ENCODE peak calls at places on chromosomes 13 and 19, in eight cellular contexts. One of them, this sample, is unnamed.

GRCh38 chr13:85009447-85009846 is 789.8 kb downstream of the SLITRK6 start:
- DNase-seq in neural crest cell: no peak
- DNase-seq in midbrain: no peak
- DNase-seq in C1 segment of cervical spinal cord: no peak
- DNase-seq in activated naive CD8-positive, alpha-beta T cell treated with anti-CD3 and anti-CD28 coated beads, Interleukin-2, amount 10 ng/mL, durations not matched to agents 7 days and 5 days: no peak
- DNase-seq in cardiac fibroblast: no peak
- DNase-seq in effector CD4-positive, alpha-beta T cell: no peak
- DNase-seq in IMR-90: no peak
- DNase-seq in this sample: no peak

GRCh38 chr19:33947565-33947964 is 150.9 kb downstream of the KCTD15 start:
- DNase-seq in C1 segment of cervical spinal cord: no peak
- DNase-seq in IMR-90: no peak
- DNase-seq in activated naive CD8-positive, alpha-beta T cell treated with anti-CD3 and anti-CD28 coated beads, Interleukin-2, amount 10 ng/mL, durations not matched to agents 7 days and 5 days: no peak
- DNase-seq in effector CD4-positive, alpha-beta T cell: no peak
- DNase-seq in neural crest cell: no peak
- DNase-seq in cardiac fibroblast: no peak
- DNase-seq in midbrain: no peak
- DNase-seq in this sample: no peak

GRCh38 chr13:59946924-59947323 is 216.8 kb downstream of the DIAPH3 start:
- DNase-seq in neural crest cell: no peak
- DNase-seq in activated naive CD8-positive, alpha-beta T cell treated with anti-CD3 and anti-CD28 coated beads, Interleukin-2, amount 10 ng/mL, durations not matched to agents 7 days and 5 days: no peak
- DNase-seq in IMR-90: peak
- DNase-seq in cardiac fibroblast: peak
- DNase-seq in C1 segment of cervical spinal cord: no peak
- DNase-seq in midbrain: no peak
- DNase-seq in effector CD4-positive, alpha-beta T cell: no peak
- DNase-seq in this sample: peak

GRCh38 chr19:38736036-38736412 is 8.2 kb downstream of the CAPN12 start:
- DNase-seq in neural crest cell: no peak
- DNase-seq in midbrain: no peak
- DNase-seq in cardiac fibroblast: no peak
- DNase-seq in activated naive CD8-positive, alpha-beta T cell treated with anti-CD3 and anti-CD28 coated beads, Interleukin-2, amount 10 ng/mL, durations not matched to agents 7 days and 5 days: peak
- DNase-seq in C1 segment of cervical spinal cord: no peak
- DNase-seq in IMR-90: no peak
- DNase-seq in effector CD4-positive, alpha-beta T cell: peak
- DNase-seq in this sample: peak

GRCh38 chr13:31476266-31476665 is 263.1 kb upstream of the RXFP2 start:
- DNase-seq in midbrain: no peak
- DNase-seq in IMR-90: peak
- DNase-seq in C1 segment of cervical spinal cord: no peak
- DNase-seq in activated naive CD8-positive, alpha-beta T cell treated with anti-CD3 and anti-CD28 coated beads, Interleukin-2, amount 10 ng/mL, durations not matched to agents 7 days and 5 days: no peak
- DNase-seq in effector CD4-positive, alpha-beta T cell: no peak
- DNase-seq in cardiac fibroblast: peak
- DNase-seq in neural crest cell: no peak
- DNase-seq in this sample: no peak

GRCh38 chr19:38394488-38394887 is 6.0 kb downstream of the SPRED3 start:
- DNase-seq in midbrain: no peak
- DNase-seq in neural crest cell: peak
- DNase-seq in effector CD4-positive, alpha-beta T cell: peak
- DNase-seq in activated naive CD8-positive, alpha-beta T cell treated with anti-CD3 and anti-CD28 coated beads, Interleukin-2, amount 10 ng/mL, durations not matched to agents 7 days and 5 days: peak
- DNase-seq in cardiac fibroblast: no peak
- DNase-seq in IMR-90: no peak
- DNase-seq in C1 segment of cervical spinal cord: no peak
- DNase-seq in this sample: no peak

GRCh38 chr13:113818700-113819295 is 45.1 kb downstream of the GAS6 start:
- DNase-seq in midbrain: no peak
- DNase-seq in IMR-90: no peak
- DNase-seq in neural crest cell: no peak
- DNase-seq in C1 segment of cervical spinal cord: no peak
- DNase-seq in activated naive CD8-positive, alpha-beta T cell treated with anti-CD3 and anti-CD28 coated beads, Interleukin-2, amount 10 ng/mL, durations not matched to agents 7 days and 5 days: no peak
- DNase-seq in effector CD4-positive, alpha-beta T cell: no peak
- DNase-seq in cardiac fibroblast: no peak
- DNase-seq in this sample: no peak

GRCh38 chr19:15992014-15992413 is 43.2 kb downstream of the OR10H4 start:
- DNase-seq in neural crest cell: no peak
- DNase-seq in activated naive CD8-positive, alpha-beta T cell treated with anti-CD3 and anti-CD28 coated beads, Interleukin-2, amount 10 ng/mL, durations not matched to agents 7 days and 5 days: no peak
- DNase-seq in midbrain: no peak
- DNase-seq in IMR-90: no peak
- DNase-seq in effector CD4-positive, alpha-beta T cell: no peak
- DNase-seq in cardiac fibroblast: no peak
- DNase-seq in C1 segment of cervical spinal cord: no peak
- DNase-seq in this sample: no peak

GRCh38 chr13:34156841-34157365 is 339.0 kb downstream of the RFC3 start:
- DNase-seq in effector CD4-positive, alpha-beta T cell: no peak
- DNase-seq in activated naive CD8-positive, alpha-beta T cell treated with anti-CD3 and anti-CD28 coated beads, Interleukin-2, amount 10 ng/mL, durations not matched to agents 7 days and 5 days: peak
- DNase-seq in neural crest cell: no peak
- DNase-seq in IMR-90: peak
- DNase-seq in cardiac fibroblast: peak
- DNase-seq in midbrain: no peak
- DNase-seq in C1 segment of cervical spinal cord: no peak
- DNase-seq in this sample: peak

This sample was measured in HAP-1.